ENCODE peak calls at places on chromosomes 7 and 10, in eight cellular contexts. A, E, R, F, X, Y, K and C are unnamed samples.

GRCh38 chr10:20608503-20608902 is 288.6 kb downstream of the NEBL start:
- DNase-seq in A (no peak), X (no peak), K (no peak), Y (no peak), R (no peak), F (no peak), E (no peak), C (no peak)

GRCh38 chr10:78424721-78425120 is 391.1 kb downstream of the RPS24 start:
- DNase-seq in E (no peak), A (no peak), Y (no peak), K (no peak), X (no peak), R (no peak), F (no peak), C (peak; percentile 41)

GRCh38 chr7:13851756-13852155 is 137.7 kb downstream of the ETV1 start:
- DNase-seq in A (no peak), E (peak; percentile 76), F (no peak), K (no peak), X (no peak), R (no peak), Y (no peak), C (no peak)

GRCh38 chr7:8205572-8205971 is 56.4 kb downstream of the ICA1 start:
- DNase-seq in R (no peak), Y (no peak), E (no peak), A (no peak), X (no peak), F (no peak), K (no peak), C (no peak)

GRCh38 chr7:36021917-36022550 is 131.0 kb upstream of the EEPD1 start:
- DNase-seq in K (peak; percentile 27), F (no peak), E (no peak), Y (peak; percentile 34), X (no peak), A (no peak), R (no peak), C (no peak)

GRCh38 chr10:92574545-92575377 is 868 bp upstream of the IDE start:
- DNase-seq in Y (no peak), K (no peak), R (no peak), F (no peak), A (no peak), E (no peak), X (peak; percentile 87), C (no peak)

GRCh38 chr10:87659571-87660483 is at the start of gene PAPSS2:
- DNase-seq in K (no peak), R (no peak), A (peak; percentile 89), X (peak; percentile 42), E (no peak), Y (peak; percentile 56), F (peak; percentile 66), C (no peak)

GRCh38 chr10:96337106-96337505 is 21.7 kb downstream of the OPALIN start:
- DNase-seq in A (no peak), K (no peak), R (no peak), X (no peak), Y (no peak), F (no peak), E (no peak), C (no peak)

GRCh38 chr10:34736976-34737771 is 77.9 kb downstream of the PARD3 start:
- DNase-seq in Y (no peak), R (no peak), X (no peak), A (no peak), K (no peak), E (no peak), F (no peak), C (no peak)

GRCh38 chr10:111077715-111078504 is 1.1 kb downstream of the ADRA2A start:
- DNase-seq in R (no peak), X (no peak), A (peak; percentile 71), K (no peak), F (no peak), E (no peak), Y (peak; percentile 29), C (no peak)

GRCh38 chr10:46555713-46556514 is 544 bp downstream of the GPRIN2 start:
- DNase-seq in F (no peak), X (peak; percentile 51), A (peak; percentile 88), R (no peak), Y (peak; percentile 5), E (no peak), K (no peak), C (no peak)

GRCh38 chr10:46555366-46555712 is 1.1 kb downstream of the GPRIN2 start:
- DNase-seq in A (no peak), K (no peak), X (no peak), R (no peak), Y (no peak), F (no peak), E (no peak), C (no peak)

GRCh38 chr10:46557319-46558140 is 1.1 kb upstream of the GPRIN2 start:
- DNase-seq in K (no peak), Y (no peak), F (peak; percentile 5), E (no peak), X (peak; percentile 38), A (peak; percentile 75), R (no peak), C (no peak)

GRCh38 chr10:46558141-46558410 is 1.6 kb upstream of the GPRIN2 start:
- DNase-seq in Y (no peak), F (no peak), E (no peak), K (no peak), R (no peak), X (no peak), A (peak; percentile 70), C (no peak)

DNA sequence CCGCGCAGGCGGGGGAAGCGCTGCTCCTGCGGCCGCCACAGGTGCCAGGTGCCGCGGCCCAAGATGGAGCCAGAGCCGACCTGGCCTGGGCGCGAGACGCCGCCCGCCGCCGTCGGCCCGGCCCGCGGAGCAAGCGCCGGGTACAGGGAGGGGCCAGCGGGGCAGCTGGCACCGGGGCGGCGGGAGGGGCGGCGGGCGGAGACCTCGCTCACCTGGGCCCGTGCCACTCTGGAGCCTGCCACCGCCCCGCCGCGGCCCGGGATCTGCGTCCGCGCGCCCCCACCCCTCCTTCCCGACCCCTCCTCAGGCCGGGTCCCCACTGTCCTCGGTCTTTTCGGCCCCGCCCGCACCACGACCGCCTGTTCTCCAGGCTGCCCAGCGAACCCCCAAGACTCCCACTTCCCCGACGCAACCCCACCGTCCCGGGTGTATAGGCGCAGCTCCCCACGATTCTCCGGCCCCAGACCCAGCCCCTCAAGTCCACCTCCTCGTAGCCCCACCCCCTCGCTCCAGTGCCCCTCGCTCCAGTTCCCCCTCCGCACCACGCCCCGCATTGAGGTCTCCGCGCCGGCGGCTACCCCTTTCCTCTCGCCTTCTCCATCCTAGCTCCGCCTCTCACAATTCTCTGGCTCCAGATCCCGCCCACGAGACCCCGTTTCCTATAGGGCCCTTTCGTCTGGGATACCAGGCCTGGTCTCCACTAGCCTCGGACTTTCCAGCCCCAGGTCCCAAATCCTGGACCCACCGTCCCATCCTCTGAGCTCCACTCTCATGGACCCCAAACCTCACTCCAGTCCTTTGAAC is at the start of gene GPRIN2:
- DNase-seq in F (no peak), K (no peak), X (peak; percentile 28), A (peak; percentile 89), Y (peak; percentile 21), E (no peak), R (no peak), C (no peak)
- H3K4me3 ChIP-seq in F (peak within 1 kb of the TSS; percentile 48), K (peak within 1 kb of the TSS; percentile 42), X (peak within 1 kb of the TSS; percentile 70), A (peak within 1 kb of the TSS; percentile 54), Y (peak within 1 kb of the TSS; percentile 45), E (peak within 1 kb of the TSS; percentile 35), R (no peak within 1 kb of the TSS), C (peak within 1 kb of the TSS; percentile 49)

GRCh38 chr10:35794703-35795102 is 152.6 kb upstream of the FZD8 start:
- DNase-seq in R (no peak), F (peak; percentile 47), Y (no peak), A (no peak), E (no peak), K (no peak), X (no peak), C (no peak)

GRCh38 chr10:35789996-35790395 is 147.9 kb upstream of the FZD8 start:
- DNase-seq in R (no peak), Y (no peak), A (no peak), K (no peak), F (no peak), E (no peak), X (no peak), C (no peak)

GRCh38 chr10:35797187-35797586 is 155.1 kb upstream of the FZD8 start:
- DNase-seq in E (no peak), F (no peak), R (no peak), Y (no peak), K (peak; percentile 69), X (no peak), A (no peak), C (no peak)

GRCh38 chr10:35795131-35795819 is 153.2 kb upstream of the FZD8 start:
- DNase-seq in K (peak; percentile 65), Y (no peak), R (no peak), A (no peak), F (no peak), X (no peak), E (no peak), C (no peak)

DNA sequence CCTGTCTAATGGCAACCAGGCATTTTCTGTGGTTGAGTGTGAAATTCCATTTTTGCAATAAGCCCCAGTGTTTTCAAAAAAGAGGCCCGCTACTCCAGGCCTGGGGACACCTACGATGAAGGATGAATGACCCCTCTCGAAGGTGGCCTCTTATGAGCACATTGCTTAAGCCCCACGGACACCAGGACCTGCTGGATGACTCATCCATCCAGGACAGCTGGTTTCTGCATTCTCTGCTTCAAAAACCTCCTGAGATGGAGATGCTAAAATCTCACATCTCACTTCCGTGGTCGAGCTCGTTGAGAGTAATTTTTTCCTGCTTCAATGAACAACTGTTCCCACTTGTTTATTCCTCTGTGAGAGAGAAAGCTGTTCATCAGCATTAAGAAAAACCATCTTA is 150.2 kb upstream of the FZD8 start:
- DNase-seq in A (no peak), F (no peak), Y (no peak), K (no peak), R (no peak), X (no peak), E (no peak), C (no peak)
- H3K4me3 ChIP-seq in A (no peak overlapping the region), F (no peak overlapping the region), Y (no peak overlapping the region), K (no peak overlapping the region), R (no peak overlapping the region), X (no peak overlapping the region), E (no peak overlapping the region), C (no peak overlapping the region)

GRCh38 chr7:27185013-27185707 is at the start of gene HOXA11:
- DNase-seq in R (no peak), A (peak; percentile 59), Y (no peak), F (no peak), E (no peak), X (no peak), K (no peak), C (no peak)
- H3K4me3 ChIP-seq in R (peak within 1 kb of the TSS; percentile 37), A (peak within 1 kb of the TSS; percentile 31), Y (peak within 1 kb of the TSS; percentile 72), F (peak within 1 kb of the TSS; percentile 43), E (peak within 1 kb of the TSS; percentile 36), X (peak within 1 kb of the TSS; percentile 49), K (no peak within 1 kb of the TSS), C (peak within 1 kb of the TSS; percentile 70)

DNA sequence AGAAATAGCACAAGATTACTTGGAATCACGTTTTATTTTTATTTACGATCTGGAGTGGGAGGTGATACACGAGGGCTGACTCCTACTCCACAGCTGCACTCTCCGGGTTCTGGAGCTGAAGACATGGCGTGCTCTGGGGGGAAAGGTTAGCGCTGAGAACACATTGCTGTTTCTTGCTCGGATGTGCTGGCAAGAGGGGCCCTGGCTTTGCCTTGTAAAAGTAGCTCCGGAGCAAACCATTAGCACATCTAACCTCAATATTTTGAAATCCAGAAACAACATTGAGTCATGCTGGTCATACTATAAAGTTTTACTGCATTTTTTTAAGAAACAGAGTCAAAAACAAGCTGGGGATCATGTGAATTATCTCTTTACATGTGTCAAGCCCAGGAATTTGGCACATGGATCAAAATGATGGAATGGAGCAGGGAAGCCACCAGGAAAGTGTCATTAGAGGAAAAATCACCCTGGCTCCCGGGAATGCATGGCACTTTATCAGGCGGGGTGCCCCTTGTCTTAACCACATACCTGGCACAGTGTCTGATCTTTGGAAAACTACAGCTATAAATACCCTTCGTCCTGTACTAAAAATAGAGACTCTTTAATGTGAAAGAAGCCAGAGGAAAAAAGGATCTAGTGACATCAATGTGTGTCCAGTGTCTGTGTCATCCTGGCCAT is 31.6 kb upstream of the LYZL1 start:
- DNase-seq in K (peak; percentile 55), E (peak; percentile 71), X (no peak), A (no peak), Y (peak; percentile 82), R (no peak), F (peak; percentile 27), C (no peak)
- H3K4me3 ChIP-seq in K (no peak overlapping the region), E (peak overlapping the region; percentile 17), X (no peak overlapping the region), A (no peak overlapping the region), Y (peak overlapping the region; percentile 25), R (no peak overlapping the region), F (no peak overlapping the region), C (no peak overlapping the region)